ENCODE peak calls at places on chromosomes 3 and 15, in ten cellular contexts. One of them, this sample, is unnamed.
A peak's percentile ranks its signal among the peaks of the same experiment; 100 is the strongest.

GRCh38 chr15:59843609-59844008 is 154.5 kb upstream of the BNIP2 start:
- DNase-seq in fibroblast of lung: no peak
- DNase-seq in progenitor cell of endocrine pancreas: no peak
- DNase-seq in stomach: no peak
- DNase-seq in cardiac muscle cell: no peak
- DNase-seq in left ventricle myocardium inferior: no peak
- DNase-seq in bronchial epithelial cell: no peak
- DNase-seq in BJ: no peak
- DNase-seq in esophagus squamous epithelium: no peak
- DNase-seq in RWPE1: no peak
- DNase-seq in this sample: no peak

GRCh38 chr3:51242939-51243338 is 142.2 kb upstream of the MANF start:
- DNase-seq in bronchial epithelial cell: no peak
- DNase-seq in RWPE1: no peak
- DNase-seq in cardiac muscle cell: no peak
- DNase-seq in left ventricle myocardium inferior: no peak
- DNase-seq in BJ: no peak
- DNase-seq in fibroblast of lung: no peak
- DNase-seq in stomach: no peak
- DNase-seq in esophagus squamous epithelium: no peak
- DNase-seq in progenitor cell of endocrine pancreas: no peak
- DNase-seq in this sample: no peak

GRCh38 chr3:185397676-185398075 is 34.7 kb downstream of the MAP3K13 start:
- DNase-seq in left ventricle myocardium inferior: no peak
- DNase-seq in bronchial epithelial cell: no peak
- DNase-seq in fibroblast of lung: no peak
- DNase-seq in esophagus squamous epithelium: no peak
- DNase-seq in RWPE1: no peak
- DNase-seq in BJ: no peak
- DNase-seq in stomach: no peak
- DNase-seq in cardiac muscle cell: peak; percentile 3
- DNase-seq in progenitor cell of endocrine pancreas: no peak
- DNase-seq in this sample: no peak

GRCh38 chr15:31483053-31483923 is 156.7 kb downstream of the KLF13 start:
- DNase-seq in bronchial epithelial cell: no peak
- DNase-seq in left ventricle myocardium inferior: no peak
- DNase-seq in RWPE1: no peak
- DNase-seq in stomach: peak; percentile 26
- DNase-seq in esophagus squamous epithelium: no peak
- DNase-seq in cardiac muscle cell: peak; percentile 31
- DNase-seq in BJ: no peak
- DNase-seq in progenitor cell of endocrine pancreas: no peak
- DNase-seq in fibroblast of lung: no peak
- DNase-seq in this sample: peak; percentile 72

GRCh38 chr15:59825926-59826325 is 136.8 kb upstream of the BNIP2 start:
- DNase-seq in fibroblast of lung: no peak
- DNase-seq in RWPE1: peak; percentile 81
- DNase-seq in bronchial epithelial cell: peak; percentile 89
- DNase-seq in BJ: no peak
- DNase-seq in left ventricle myocardium inferior: no peak
- DNase-seq in stomach: no peak
- DNase-seq in cardiac muscle cell: no peak
- DNase-seq in progenitor cell of endocrine pancreas: no peak
- DNase-seq in esophagus squamous epithelium: no peak
- DNase-seq in this sample: no peak

GRCh38 chr3:94524102-94524922 is 461.5 kb downstream of the NSUN3 start:
- DNase-seq in RWPE1: no peak
- DNase-seq in stomach: no peak
- DNase-seq in progenitor cell of endocrine pancreas: peak; percentile 9
- DNase-seq in bronchial epithelial cell: no peak
- DNase-seq in cardiac muscle cell: peak; percentile 69
- DNase-seq in left ventricle myocardium inferior: no peak
- DNase-seq in BJ: no peak
- DNase-seq in fibroblast of lung: no peak
- DNase-seq in esophagus squamous epithelium: no peak
- DNase-seq in this sample: no peak

GRCh38 chr3:3015472-3016089 is 94.6 kb downstream of the IL5RA start:
- DNase-seq in progenitor cell of endocrine pancreas: no peak
- DNase-seq in cardiac muscle cell: peak; percentile 61
- DNase-seq in fibroblast of lung: peak; percentile 7
- DNase-seq in bronchial epithelial cell: peak; percentile 26
- DNase-seq in esophagus squamous epithelium: no peak
- DNase-seq in left ventricle myocardium inferior: no peak
- DNase-seq in RWPE1: no peak
- DNase-seq in stomach: no peak
- DNase-seq in BJ: no peak
- DNase-seq in this sample: no peak

GRCh38 chr3:185656321-185656840 is 70.3 kb downstream of the SENP2 start:
- DNase-seq in esophagus squamous epithelium: no peak
- DNase-seq in progenitor cell of endocrine pancreas: no peak
- DNase-seq in stomach: no peak
- DNase-seq in fibroblast of lung: peak; percentile 99
- DNase-seq in RWPE1: peak; percentile 87
- DNase-seq in BJ: peak; percentile 99
- DNase-seq in bronchial epithelial cell: peak; percentile 92
- DNase-seq in left ventricle myocardium inferior: peak; percentile 51
- DNase-seq in cardiac muscle cell: no peak
- DNase-seq in this sample: no peak

GRCh38 chr3:139521811-139522210 is 17.7 kb downstream of the RBP1 start:
- DNase-seq in esophagus squamous epithelium: no peak
- DNase-seq in bronchial epithelial cell: no peak
- DNase-seq in BJ: no peak
- DNase-seq in progenitor cell of endocrine pancreas: no peak
- DNase-seq in cardiac muscle cell: no peak
- DNase-seq in stomach: no peak
- DNase-seq in RWPE1: no peak
- DNase-seq in fibroblast of lung: no peak
- DNase-seq in left ventricle myocardium inferior: no peak
- DNase-seq in this sample: no peak

GRCh38 chr3:139518296-139518695 is 21.2 kb downstream of the RBP1 start:
- DNase-seq in bronchial epithelial cell: no peak
- DNase-seq in fibroblast of lung: no peak
- DNase-seq in BJ: no peak
- DNase-seq in progenitor cell of endocrine pancreas: no peak
- DNase-seq in esophagus squamous epithelium: no peak
- DNase-seq in left ventricle myocardium inferior: no peak
- DNase-seq in cardiac muscle cell: no peak
- DNase-seq in RWPE1: no peak
- DNase-seq in stomach: no peak
- DNase-seq in this sample: no peak

GRCh38 chr3:139521144-139521543 is 18.4 kb downstream of the RBP1 start:
- DNase-seq in esophagus squamous epithelium: no peak
- DNase-seq in cardiac muscle cell: no peak
- DNase-seq in progenitor cell of endocrine pancreas: no peak
- DNase-seq in RWPE1: no peak
- DNase-seq in fibroblast of lung: no peak
- DNase-seq in BJ: no peak
- DNase-seq in bronchial epithelial cell: no peak
- DNase-seq in left ventricle myocardium inferior: no peak
- DNase-seq in stomach: no peak
- DNase-seq in this sample: no peak

GRCh38 chr3:139518926-139519842 is 20.4 kb downstream of the RBP1 start:
- DNase-seq in left ventricle myocardium inferior: no peak
- DNase-seq in BJ: no peak
- DNase-seq in stomach: no peak
- DNase-seq in progenitor cell of endocrine pancreas: no peak
- DNase-seq in RWPE1: no peak
- DNase-seq in esophagus squamous epithelium: no peak
- DNase-seq in bronchial epithelial cell: no peak
- DNase-seq in cardiac muscle cell: no peak
- DNase-seq in fibroblast of lung: no peak
- DNase-seq in this sample: no peak

GRCh38 chr3:139520028-139520737 is 19.4 kb downstream of the RBP1 start:
- DNase-seq in cardiac muscle cell: no peak
- DNase-seq in fibroblast of lung: peak; percentile 34
- DNase-seq in RWPE1: peak; percentile 36
- DNase-seq in stomach: no peak
- DNase-seq in progenitor cell of endocrine pancreas: no peak
- DNase-seq in bronchial epithelial cell: peak; percentile 47
- DNase-seq in esophagus squamous epithelium: no peak
- DNase-seq in left ventricle myocardium inferior: no peak
- DNase-seq in BJ: no peak
- DNase-seq in this sample: no peak
- TF ChIP-seq CTCF in cardiac muscle cell: peak; percentile 28
- TF ChIP-seq CTCF in fibroblast of lung: peak; percentile 31
- TF ChIP-seq CTCF in RWPE1: no peak
- TF ChIP-seq CTCF in stomach: peak; percentile 18
- TF ChIP-seq CTCF in progenitor cell of endocrine pancreas: peak; percentile 50
- TF ChIP-seq CTCF in bronchial epithelial cell: peak; percentile 51
- TF ChIP-seq CTCF in esophagus squamous epithelium: peak; percentile 20
- TF ChIP-seq CTCF in left ventricle myocardium inferior: no peak
- TF ChIP-seq CTCF in BJ: peak; percentile 22
- TF ChIP-seq CTCF in this sample: no peak

GRCh38 chr15:72379856-72380255 is 4.0 kb upstream of the HEXA start:
- DNase-seq in stomach: no peak
- DNase-seq in cardiac muscle cell: no peak
- DNase-seq in fibroblast of lung: no peak
- DNase-seq in left ventricle myocardium inferior: no peak
- DNase-seq in BJ: no peak
- DNase-seq in esophagus squamous epithelium: no peak
- DNase-seq in bronchial epithelial cell: no peak
- DNase-seq in progenitor cell of endocrine pancreas: no peak
- DNase-seq in RWPE1: no peak
- DNase-seq in this sample: no peak

GRCh38 chr15:72380743-72381142 is 4.9 kb upstream of the HEXA start:
- DNase-seq in stomach: no peak
- DNase-seq in esophagus squamous epithelium: no peak
- DNase-seq in fibroblast of lung: no peak
- DNase-seq in left ventricle myocardium inferior: no peak
- DNase-seq in progenitor cell of endocrine pancreas: no peak
- DNase-seq in BJ: no peak
- DNase-seq in cardiac muscle cell: no peak
- DNase-seq in RWPE1: no peak
- DNase-seq in bronchial epithelial cell: no peak
- DNase-seq in this sample: no peak

DNA sequence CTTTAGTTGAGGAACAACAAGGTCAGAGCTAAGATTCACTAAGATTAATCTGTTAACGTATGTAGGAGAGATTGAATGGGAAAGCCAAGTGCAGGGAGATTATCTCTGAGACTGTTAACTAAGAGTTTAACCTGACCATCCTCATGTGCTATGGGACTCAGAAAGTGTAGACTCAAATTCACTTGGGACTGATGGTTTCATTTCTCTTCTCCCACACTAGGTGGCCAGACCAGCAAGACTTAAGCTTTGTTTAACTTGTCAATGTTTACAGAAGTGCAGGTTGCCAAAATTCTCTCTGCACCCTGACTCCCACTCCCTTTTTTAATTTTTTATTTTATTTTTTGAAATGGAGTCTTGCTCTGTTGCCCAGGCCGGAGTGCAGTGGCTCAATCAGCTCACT is 6.3 kb upstream of the HEXA start:
- DNase-seq in stomach: no peak
- DNase-seq in RWPE1: no peak
- DNase-seq in esophagus squamous epithelium: no peak
- DNase-seq in bronchial epithelial cell: no peak
- DNase-seq in BJ: no peak
- DNase-seq in left ventricle myocardium inferior: no peak
- DNase-seq in fibroblast of lung: no peak
- DNase-seq in cardiac muscle cell: no peak
- DNase-seq in progenitor cell of endocrine pancreas: no peak
- DNase-seq in this sample: no peak
- TF ChIP-seq CTCF in stomach: no peak
- TF ChIP-seq CTCF in RWPE1: peak; percentile 15
- TF ChIP-seq CTCF in esophagus squamous epithelium: no peak
- TF ChIP-seq CTCF in bronchial epithelial cell: no peak
- TF ChIP-seq CTCF in BJ: peak; percentile 34
- TF ChIP-seq CTCF in left ventricle myocardium inferior: no peak
- TF ChIP-seq CTCF in fibroblast of lung: no peak
- TF ChIP-seq CTCF in cardiac muscle cell: peak; percentile 29
- TF ChIP-seq CTCF in progenitor cell of endocrine pancreas: peak; percentile 36
- TF ChIP-seq CTCF in this sample: peak; percentile 17

DNA sequence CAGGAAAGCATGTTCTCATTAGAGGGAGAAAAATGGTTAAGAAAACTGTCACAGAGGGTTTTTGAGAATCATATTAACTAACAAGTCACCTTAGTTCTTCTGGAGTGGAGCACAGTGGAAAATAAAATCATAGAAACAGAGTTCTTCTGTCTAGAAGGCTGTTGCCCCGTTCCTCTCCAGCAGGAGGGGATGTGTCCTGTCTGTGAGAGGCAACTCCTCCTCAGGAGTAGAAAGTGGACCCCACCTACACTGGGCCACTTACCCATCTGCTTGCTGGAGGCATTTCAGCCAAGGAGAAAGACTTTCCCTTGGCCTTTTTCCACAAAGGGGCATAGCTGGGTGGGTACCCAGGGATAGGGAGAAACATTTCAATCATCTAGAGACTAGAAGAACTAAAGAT is 106.6 kb downstream of the SSR3 start:
- DNase-seq in RWPE1: peak; percentile 14
- DNase-seq in left ventricle myocardium inferior: no peak
- DNase-seq in cardiac muscle cell: peak; percentile 39
- DNase-seq in BJ: no peak
- DNase-seq in bronchial epithelial cell: peak; percentile 28
- DNase-seq in esophagus squamous epithelium: no peak
- DNase-seq in stomach: no peak
- DNase-seq in fibroblast of lung: peak; percentile 29
- DNase-seq in progenitor cell of endocrine pancreas: no peak
- DNase-seq in this sample: no peak
- TF ChIP-seq CTCF in RWPE1: no peak
- TF ChIP-seq CTCF in left ventricle myocardium inferior: peak; percentile 22
- TF ChIP-seq CTCF in cardiac muscle cell: peak; percentile 53
- TF ChIP-seq CTCF in BJ: peak; percentile 57
- TF ChIP-seq CTCF in bronchial epithelial cell: peak; percentile 40
- TF ChIP-seq CTCF in esophagus squamous epithelium: no peak
- TF ChIP-seq CTCF in stomach: no peak
- TF ChIP-seq CTCF in fibroblast of lung: peak; percentile 52
- TF ChIP-seq CTCF in progenitor cell of endocrine pancreas: peak; percentile 43
- TF ChIP-seq CTCF in this sample: no peak

GRCh38 chr15:84982301-84982920 is 755 bp downstream of the PDE8A start:
- DNase-seq in cardiac muscle cell: peak; percentile 34
- DNase-seq in BJ: no peak
- DNase-seq in RWPE1: no peak
- DNase-seq in stomach: peak; percentile 48
- DNase-seq in left ventricle myocardium inferior: peak; percentile 44
- DNase-seq in esophagus squamous epithelium: no peak
- DNase-seq in progenitor cell of endocrine pancreas: no peak
- DNase-seq in bronchial epithelial cell: no peak
- DNase-seq in fibroblast of lung: peak; percentile 24
- DNase-seq in this sample: peak; percentile 82

GRCh38 chr15:84979651-84980050 is 2.0 kb upstream of the PDE8A start:
- DNase-seq in bronchial epithelial cell: no peak
- DNase-seq in left ventricle myocardium inferior: peak; percentile 33
- DNase-seq in cardiac muscle cell: peak; percentile 65
- DNase-seq in progenitor cell of endocrine pancreas: no peak
- DNase-seq in RWPE1: no peak
- DNase-seq in stomach: no peak
- DNase-seq in fibroblast of lung: no peak
- DNase-seq in BJ: no peak
- DNase-seq in esophagus squamous epithelium: no peak
- DNase-seq in this sample: peak; percentile 83

GRCh38 chr15:84981711-84982300 is at the start of gene PDE8A:
- DNase-seq in progenitor cell of endocrine pancreas: peak; percentile 29
- DNase-seq in stomach: peak; percentile 60
- DNase-seq in RWPE1: peak; percentile 34
- DNase-seq in BJ: no peak
- DNase-seq in esophagus squamous epithelium: no peak
- DNase-seq in cardiac muscle cell: peak; percentile 62
- DNase-seq in fibroblast of lung: peak; percentile 60
- DNase-seq in left ventricle myocardium inferior: peak; percentile 58
- DNase-seq in bronchial epithelial cell: no peak
- DNase-seq in this sample: peak; percentile 78

GRCh38 chr15:84980196-84981053 is 1.2 kb upstream of the PDE8A start:
- DNase-seq in esophagus squamous epithelium: peak; percentile 71
- DNase-seq in progenitor cell of endocrine pancreas: peak; percentile 78
- DNase-seq in left ventricle myocardium inferior: peak; percentile 87
- DNase-seq in BJ: peak; percentile 20
- DNase-seq in cardiac muscle cell: peak; percentile 91
- DNase-seq in RWPE1: peak; percentile 84
- DNase-seq in fibroblast of lung: peak; percentile 90
- DNase-seq in stomach: peak; percentile 85
- DNase-seq in bronchial epithelial cell: peak; percentile 64
- DNase-seq in this sample: peak; percentile 95

DNA sequence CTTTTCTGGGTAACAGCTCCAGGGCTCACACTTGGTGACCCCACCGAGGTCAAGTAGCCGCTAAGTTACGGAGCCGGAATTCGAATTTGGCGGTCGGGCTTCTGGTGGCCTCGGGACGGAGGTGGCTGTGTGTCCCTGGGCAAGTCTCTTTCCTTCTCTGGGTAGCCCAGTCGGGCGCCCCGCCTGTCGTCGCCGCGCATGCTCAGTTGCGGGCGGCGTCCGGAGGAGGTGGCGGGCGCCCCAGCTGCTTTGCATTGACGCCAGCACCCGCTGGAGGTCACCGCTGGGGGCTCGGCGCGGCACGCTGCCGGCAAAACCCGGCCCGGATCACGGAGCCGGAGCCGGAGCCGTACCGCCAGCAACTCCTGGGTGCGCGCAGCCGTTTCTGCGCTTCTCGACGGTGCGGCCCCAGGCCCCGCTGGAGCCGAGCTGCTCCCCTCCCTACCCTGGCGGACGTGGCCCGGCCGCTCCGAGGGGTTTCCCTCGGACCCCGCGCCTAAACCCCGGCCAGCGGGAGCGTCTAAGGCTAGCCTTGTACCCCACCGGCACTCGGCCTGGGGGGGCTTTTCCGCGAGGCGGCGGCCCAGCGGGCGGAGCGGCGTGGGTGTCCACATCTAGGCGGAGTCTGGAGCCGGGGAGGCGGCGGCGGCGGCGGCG is 474 bp upstream of the PDE8A start:
- DNase-seq in RWPE1: peak; percentile 99
- DNase-seq in fibroblast of lung: peak; percentile 97
- DNase-seq in left ventricle myocardium inferior: peak; percentile 95
- DNase-seq in BJ: peak; percentile 59
- DNase-seq in cardiac muscle cell: peak; percentile 94
- DNase-seq in esophagus squamous epithelium: peak; percentile 72
- DNase-seq in progenitor cell of endocrine pancreas: peak; percentile 94
- DNase-seq in bronchial epithelial cell: peak; percentile 83
- DNase-seq in stomach: peak; percentile 97
- DNase-seq in this sample: peak; percentile 98
- TF ChIP-seq CTCF in RWPE1: no peak
- TF ChIP-seq CTCF in fibroblast of lung: no peak
- TF ChIP-seq CTCF in left ventricle myocardium inferior: peak; percentile 50
- TF ChIP-seq CTCF in BJ: no peak
- TF ChIP-seq CTCF in cardiac muscle cell: peak; percentile 7
- TF ChIP-seq CTCF in esophagus squamous epithelium: peak; percentile 27
- TF ChIP-seq CTCF in progenitor cell of endocrine pancreas: peak; percentile 46
- TF ChIP-seq CTCF in bronchial epithelial cell: peak; percentile 17
- TF ChIP-seq CTCF in stomach: peak; percentile 47
- TF ChIP-seq CTCF in this sample: peak; percentile 20

This sample was measured in kidney.